ENCODE peak calls at places on chromosomes 4 and X, in four cellular contexts. One of them, this sample, is unnamed.

GRCh38 chr4:143653031-143653430 is 47.4 kb downstream of the FREM3 start:
- DNase-seq in activated B cell treated with CpG ODN at 0.5 μM for 24 hours: no peak
- DNase-seq in adrenal gland: no peak
- DNase-seq in SK-MEL-5: no peak
- DNase-seq in this sample: no peak

GRCh38 chr4:139582044-139582443 is 26.0 kb upstream of the SETD7 start:
- DNase-seq in activated B cell treated with CpG ODN at 0.5 μM for 24 hours: no peak
- DNase-seq in adrenal gland: no peak
- DNase-seq in SK-MEL-5: peak
- DNase-seq in this sample: no peak

GRCh38 chr4:67103001-67103737 is 442.1 kb downstream of the CENPC start:
- DNase-seq in activated B cell treated with CpG ODN at 0.5 μM for 24 hours: no peak
- DNase-seq in adrenal gland: no peak
- DNase-seq in SK-MEL-5: peak
- DNase-seq in this sample: no peak

GRCh38 chr4:77787969-77788368 is 31.2 kb downstream of the CNOT6L start:
- DNase-seq in activated B cell treated with CpG ODN at 0.5 μM for 24 hours: no peak
- DNase-seq in adrenal gland: no peak
- DNase-seq in SK-MEL-5: no peak
- DNase-seq in this sample: no peak

GRCh38 chr4:72314869-72315268 is 254.2 kb downstream of the ADAMTS3 start:
- DNase-seq in activated B cell treated with CpG ODN at 0.5 μM for 24 hours: no peak
- DNase-seq in adrenal gland: peak
- DNase-seq in SK-MEL-5: peak
- DNase-seq in this sample: peak

GRCh38 chrX:113929004-113929403 is 654.9 kb upstream of the HTR2C start:
- DNase-seq in activated B cell treated with CpG ODN at 0.5 μM for 24 hours: no peak
- DNase-seq in adrenal gland: peak
- DNase-seq in SK-MEL-5: peak
- DNase-seq in this sample: peak

GRCh38 chr4:159410076-159410777 is 307.3 kb downstream of the RAPGEF2 start:
- DNase-seq in activated B cell treated with CpG ODN at 0.5 μM for 24 hours: no peak
- DNase-seq in adrenal gland: no peak
- DNase-seq in SK-MEL-5: no peak
- DNase-seq in this sample: no peak

GRCh38 chrX:134670241-134670811 is 12.1 kb upstream of the PLAC1 start:
- DNase-seq in activated B cell treated with CpG ODN at 0.5 μM for 24 hours: no peak
- DNase-seq in adrenal gland: no peak
- DNase-seq in SK-MEL-5: peak
- DNase-seq in this sample: no peak

GRCh38 chrX:7133036-7133412 is 14.5 kb upstream of the STS start:
- DNase-seq in activated B cell treated with CpG ODN at 0.5 μM for 24 hours: no peak
- DNase-seq in adrenal gland: no peak
- DNase-seq in SK-MEL-5: no peak
- DNase-seq in this sample: no peak

GRCh38 chrX:848366-848765 is 217.8 kb downstream of the SHOX start:
- DNase-seq in activated B cell treated with CpG ODN at 0.5 μM for 24 hours: no peak
- DNase-seq in adrenal gland: no peak
- DNase-seq in SK-MEL-5: no peak
- DNase-seq in this sample: no peak

GRCh38 chr4:111813565-111814140 is 331.6 kb upstream of the FAM241A start:
- DNase-seq in activated B cell treated with CpG ODN at 0.5 μM for 24 hours: no peak
- DNase-seq in adrenal gland: no peak
- DNase-seq in SK-MEL-5: no peak
- DNase-seq in this sample: no peak